ENCODE peak calls at places on chromosomes 11 and 22, in six cellular contexts. A is NCI-H1436 treated with DMSO at 0.1 percent for 48 hours; J is activated T-cell treated with anti-CD3 and anti-CD28 coated beads for 4 hours; B is naive thymus-derived CD8-positive, alpha-beta T cell; Z is RWPE2; T is iPS DF 19.7. N is an unnamed sample.

GRCh38 chr22:45608763-45609180 is 62.9 kb upstream of the ATXN10 start:
- DNase-seq in B (no peak), J (no peak), T (no peak), A (no peak), Z (no peak), N (peak)

GRCh38 chr22:30047364-30047738 is 32.9 kb upstream of the HORMAD2 start:
- DNase-seq in J (no peak), B (peak), T (peak), Z (no peak), A (no peak), N (no peak)

GRCh38 chr11:8090756-8091155 is 9.7 kb downstream of the TUB start:
- DNase-seq in J (no peak), T (no peak), A (no peak), B (no peak), Z (no peak), N (peak)

GRCh38 chr22:30921108-30921507 is 47.5 kb downstream of the MORC2 start:
- DNase-seq in B (no peak), J (no peak), T (no peak), Z (no peak), A (no peak), N (no peak)

GRCh38 chr11:34809191-34810106 is 106.7 kb downstream of the APIP start:
- DNase-seq in A (no peak), Z (no peak), T (no peak), B (no peak), J (no peak), N (no peak)

GRCh38 chr22:17319541-17319940 is 49.7 kb upstream of the CECR2 start:
- DNase-seq in Z (no peak), B (no peak), J (no peak), T (no peak), A (no peak), N (peak)

GRCh38 chr22:31350410-31350863 is 4.3 kb upstream of the PATZ1 start:
- DNase-seq in Z (no peak), A (no peak), J (no peak), T (no peak), B (no peak), N (peak)

GRCh38 chr11:125772834-125773505 is 5.7 kb downstream of the PATE2 start:
- DNase-seq in Z (no peak), J (no peak), B (no peak), A (no peak), T (no peak), N (no peak)

GRCh38 chr22:36619797-36620390 is 83.7 kb downstream of the CACNG2 start:
- DNase-seq in Z (no peak), A (no peak), T (no peak), B (no peak), J (no peak), N (peak)

GRCh38 chr11:33692013-33692504 is 8.6 kb downstream of the C11orf91 start:
- DNase-seq in A (no peak), Z (peak), T (no peak), B (no peak), J (no peak), N (peak)

GRCh38 chr22:50201191-50202129 is 649 bp downstream of the SELENOO start:
- DNase-seq in B (no peak), A (no peak), J (no peak), T (no peak), Z (no peak), N (no peak)

GRCh38 chr11:62393735-62394134 is 25.1 kb upstream of the SCGB1A1 start:
- DNase-seq in J (no peak), T (no peak), Z (no peak), B (no peak), A (no peak), N (no peak)

GRCh38 chr11:112248216-112248615 is 12.4 kb downstream of the PLET1 start:
- DNase-seq in J (no peak), T (no peak), Z (no peak), A (no peak), B (no peak), N (no peak)

GRCh38 chr22:37187891-37188761 is at the start of gene C1QTNF6:
- DNase-seq in A (no peak), B (no peak), T (peak), J (no peak), Z (peak), N (no peak)

GRCh38 chr11:65503923-65504670 is 5.3 kb downstream of the MALAT1 start:
- DNase-seq in B (peak), J (no peak), Z (no peak), A (no peak), T (no peak), N (no peak)